ENCODE peak calls at places on chromosomes 16 and 17, in six cellular contexts. One of them, this sample, is unnamed.

GRCh38 chr16:4618645-4619418 is 4.1 kb upstream of the UBALD1 start:
- DNase-seq in CD8-positive, alpha-beta T cell: no peak
- DNase-seq in tibial nerve: no peak
- DNase-seq in IMR-90: no peak
- DNase-seq in LNCaP clone FGC: no peak
- DNase-seq in cardiac fibroblast: no peak
- DNase-seq in this sample: no peak

GRCh38 chr17:4327638-4328037 is 38.8 kb downstream of the UBE2G1 start:
- DNase-seq in IMR-90: peak; percentile 83
- DNase-seq in CD8-positive, alpha-beta T cell: no peak
- DNase-seq in LNCaP clone FGC: no peak
- DNase-seq in cardiac fibroblast: no peak
- DNase-seq in tibial nerve: no peak
- DNase-seq in this sample: peak; percentile 49

GRCh38 chr17:74212913-74213791 is at the start of gene TTYH2:
- DNase-seq in tibial nerve: peak; percentile 88
- DNase-seq in IMR-90: peak; percentile 82
- DNase-seq in LNCaP clone FGC: no peak
- DNase-seq in cardiac fibroblast: peak; percentile 92
- DNase-seq in CD8-positive, alpha-beta T cell: peak; percentile 70
- DNase-seq in this sample: peak; percentile 17

GRCh38 chr16:82412770-82413169 is 214.0 kb upstream of the CDH13 start:
- DNase-seq in IMR-90: no peak
- DNase-seq in CD8-positive, alpha-beta T cell: no peak
- DNase-seq in cardiac fibroblast: no peak
- DNase-seq in LNCaP clone FGC: no peak
- DNase-seq in tibial nerve: no peak
- DNase-seq in this sample: no peak

GRCh38 chr17:10598620-10599019 is 49.2 kb upstream of the MYH2 start:
- DNase-seq in tibial nerve: no peak
- DNase-seq in LNCaP clone FGC: no peak
- DNase-seq in CD8-positive, alpha-beta T cell: no peak
- DNase-seq in IMR-90: no peak
- DNase-seq in cardiac fibroblast: no peak
- DNase-seq in this sample: no peak

GRCh38 chr16:22346463-22346862 is 28.0 kb downstream of the CDR2 start:
- DNase-seq in tibial nerve: no peak
- DNase-seq in CD8-positive, alpha-beta T cell: no peak
- DNase-seq in LNCaP clone FGC: no peak
- DNase-seq in cardiac fibroblast: no peak
- DNase-seq in IMR-90: no peak
- DNase-seq in this sample: no peak

GRCh38 chr17:4032738-4033137 is 68.5 kb upstream of the ATP2A3 start:
- DNase-seq in IMR-90: no peak
- DNase-seq in CD8-positive, alpha-beta T cell: no peak
- DNase-seq in LNCaP clone FGC: no peak
- DNase-seq in cardiac fibroblast: no peak
- DNase-seq in tibial nerve: no peak
- DNase-seq in this sample: no peak

GRCh38 chr17:11182430-11182829 is 58.6 kb upstream of the SHISA6 start:
- DNase-seq in cardiac fibroblast: no peak
- DNase-seq in IMR-90: no peak
- DNase-seq in CD8-positive, alpha-beta T cell: no peak
- DNase-seq in LNCaP clone FGC: no peak
- DNase-seq in tibial nerve: no peak
- DNase-seq in this sample: no peak

GRCh38 chr17:63480826-63481487 is 4.1 kb downstream of the ACE start:
- DNase-seq in LNCaP clone FGC: no peak
- DNase-seq in tibial nerve: no peak
- DNase-seq in cardiac fibroblast: no peak
- DNase-seq in IMR-90: no peak
- DNase-seq in CD8-positive, alpha-beta T cell: no peak
- DNase-seq in this sample: no peak

GRCh38 chr16:66352304-66352703 is 14.2 kb upstream of the CDH5 start:
- DNase-seq in IMR-90: no peak
- DNase-seq in CD8-positive, alpha-beta T cell: no peak
- DNase-seq in tibial nerve: no peak
- DNase-seq in cardiac fibroblast: no peak
- DNase-seq in LNCaP clone FGC: no peak
- DNase-seq in this sample: no peak

GRCh38 chr16:58661199-58661830 is 23.3 kb downstream of the SLC38A7 start:
- DNase-seq in cardiac fibroblast: peak; percentile 88
- DNase-seq in tibial nerve: peak; percentile 24
- DNase-seq in IMR-90: peak; percentile 91
- DNase-seq in CD8-positive, alpha-beta T cell: no peak
- DNase-seq in LNCaP clone FGC: peak; percentile 60
- DNase-seq in this sample: peak; percentile 56

GRCh38 chr17:66200685-66201092 is 8.8 kb upstream of the CEP112 start:
- DNase-seq in IMR-90: peak; percentile 83
- DNase-seq in tibial nerve: peak; percentile 55
- DNase-seq in cardiac fibroblast: peak; percentile 90
- DNase-seq in CD8-positive, alpha-beta T cell: peak; percentile 45
- DNase-seq in LNCaP clone FGC: peak; percentile 67
- DNase-seq in this sample: peak; percentile 14

GRCh38 chr17:76371656-76372628 is 12.5 kb upstream of the SPHK1 start:
- DNase-seq in tibial nerve: no peak
- DNase-seq in cardiac fibroblast: peak; percentile 94
- DNase-seq in IMR-90: peak; percentile 100
- DNase-seq in LNCaP clone FGC: no peak
- DNase-seq in CD8-positive, alpha-beta T cell: no peak
- DNase-seq in this sample: peak; percentile 66

GRCh38 chr17:82434216-82434565 is 15.8 kb upstream of the OGFOD3 start:
- DNase-seq in tibial nerve: no peak
- DNase-seq in CD8-positive, alpha-beta T cell: no peak
- DNase-seq in cardiac fibroblast: no peak
- DNase-seq in IMR-90: no peak
- DNase-seq in LNCaP clone FGC: no peak
- DNase-seq in this sample: no peak

GRCh38 chr16:29811170-29811895 is 660 bp upstream of the PRRT2 start:
- DNase-seq in IMR-90: peak; percentile 98
- DNase-seq in tibial nerve: peak; percentile 90
- DNase-seq in cardiac fibroblast: peak; percentile 99
- DNase-seq in LNCaP clone FGC: peak; percentile 86
- DNase-seq in CD8-positive, alpha-beta T cell: peak; percentile 65
- DNase-seq in this sample: peak; percentile 89

GRCh38 chr17:81922566-81923301 is 4.8 kb upstream of the SIRT7 start:
- DNase-seq in CD8-positive, alpha-beta T cell: no peak
- DNase-seq in cardiac fibroblast: no peak
- DNase-seq in IMR-90: no peak
- DNase-seq in tibial nerve: no peak
- DNase-seq in LNCaP clone FGC: no peak
- DNase-seq in this sample: no peak

GRCh38 chr17:57589151-57590034 is 155.7 kb downstream of the CCDC182 start:
- DNase-seq in LNCaP clone FGC: no peak
- DNase-seq in CD8-positive, alpha-beta T cell: no peak
- DNase-seq in tibial nerve: no peak
- DNase-seq in IMR-90: no peak
- DNase-seq in cardiac fibroblast: no peak
- DNase-seq in this sample: no peak

GRCh38 chr16:35599429-35600165 is 2140.2 kb downstream of the TP53TG3F start:
- DNase-seq in IMR-90: no peak
- DNase-seq in tibial nerve: no peak
- DNase-seq in cardiac fibroblast: no peak
- DNase-seq in LNCaP clone FGC: no peak
- DNase-seq in CD8-positive, alpha-beta T cell: no peak
- DNase-seq in this sample: no peak

GRCh38 chr17:28968269-28968913 is 17.1 kb upstream of the PHF12 start:
- DNase-seq in tibial nerve: no peak
- DNase-seq in cardiac fibroblast: peak; percentile 40
- DNase-seq in CD8-positive, alpha-beta T cell: no peak
- DNase-seq in LNCaP clone FGC: no peak
- DNase-seq in IMR-90: no peak
- DNase-seq in this sample: no peak

GRCh38 chr16:68636818-68637217 is 8.3 kb upstream of the CDH3 start:
- DNase-seq in cardiac fibroblast: no peak
- DNase-seq in LNCaP clone FGC: no peak
- DNase-seq in IMR-90: no peak
- DNase-seq in CD8-positive, alpha-beta T cell: no peak
- DNase-seq in tibial nerve: no peak
- DNase-seq in this sample: no peak

GRCh38 chr16:15435216-15435864 is 952 bp downstream of the BMERB1 start:
- DNase-seq in tibial nerve: no peak
- DNase-seq in cardiac fibroblast: no peak
- DNase-seq in IMR-90: no peak
- DNase-seq in CD8-positive, alpha-beta T cell: no peak
- DNase-seq in LNCaP clone FGC: no peak
- DNase-seq in this sample: no peak

GRCh38 chr17:57989011-57989345 is 924 bp upstream of the VEZF1 start:
- DNase-seq in cardiac fibroblast: peak; percentile 41
- DNase-seq in CD8-positive, alpha-beta T cell: no peak
- DNase-seq in LNCaP clone FGC: no peak
- DNase-seq in IMR-90: peak; percentile 50
- DNase-seq in tibial nerve: no peak
- DNase-seq in this sample: no peak

GRCh38 chr16:75803753-75804152 is 77.5 kb upstream of the CPHXL start:
- DNase-seq in CD8-positive, alpha-beta T cell: no peak
- DNase-seq in LNCaP clone FGC: no peak
- DNase-seq in cardiac fibroblast: no peak
- DNase-seq in IMR-90: no peak
- DNase-seq in tibial nerve: no peak
- DNase-seq in this sample: no peak

GRCh38 chr17:49020609-49021008 is 23.4 kb downstream of the IGF2BP1 start:
- DNase-seq in cardiac fibroblast: no peak
- DNase-seq in IMR-90: no peak
- DNase-seq in tibial nerve: no peak
- DNase-seq in CD8-positive, alpha-beta T cell: no peak
- DNase-seq in LNCaP clone FGC: no peak
- DNase-seq in this sample: no peak
- H3K4me3 ChIP-seq in cardiac fibroblast: no peak overlapping the region
- H3K4me3 ChIP-seq in IMR-90: no peak overlapping the region
- H3K4me3 ChIP-seq in tibial nerve: no peak overlapping the region
- H3K4me3 ChIP-seq in CD8-positive, alpha-beta T cell: no peak overlapping the region
- H3K4me3 ChIP-seq in LNCaP clone FGC: no peak overlapping the region
- H3K4me3 ChIP-seq in this sample: no peak overlapping the region

DNA sequence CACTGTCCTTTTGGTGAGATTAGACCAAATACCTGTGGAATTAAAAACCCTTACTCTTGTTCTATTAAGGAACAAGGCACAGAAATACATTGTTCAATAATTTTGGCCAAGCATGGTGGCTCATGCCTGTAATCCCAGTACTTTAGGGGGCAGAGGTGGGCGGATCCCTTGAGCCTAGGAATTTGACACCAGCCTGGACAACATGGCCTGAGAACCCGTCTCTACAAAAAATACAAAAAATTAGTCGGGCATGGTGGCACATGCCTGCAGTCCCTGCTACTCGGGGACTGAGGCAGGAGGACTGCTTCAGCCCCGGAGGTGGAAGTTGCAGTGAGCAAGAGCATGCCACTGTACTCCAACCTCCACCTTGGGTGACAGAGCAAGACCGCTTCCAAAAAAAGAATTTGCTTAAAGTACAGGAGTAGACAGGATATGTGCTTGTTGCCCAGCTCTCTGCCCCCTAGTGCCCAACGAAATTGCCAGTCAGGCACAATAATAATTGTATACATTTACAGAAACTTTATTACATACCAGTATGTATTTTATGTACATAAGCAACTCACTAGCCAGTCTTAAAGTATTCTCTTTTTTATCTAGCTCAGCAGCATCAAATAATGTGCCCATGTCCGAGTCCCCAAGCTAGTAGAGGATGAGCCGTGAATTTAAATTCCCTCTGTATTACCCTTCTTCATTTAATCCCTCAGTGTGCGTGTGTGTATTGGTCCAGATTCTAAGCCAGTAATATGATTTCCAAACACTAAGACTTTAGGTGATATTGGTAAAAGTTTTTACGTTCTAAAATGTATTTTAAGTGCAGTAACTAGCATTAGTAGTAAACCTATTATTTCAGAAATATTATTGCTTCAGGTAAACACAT is 1.4 kb downstream of the THUMPD1 start:
- DNase-seq in cardiac fibroblast: peak; percentile 33
- DNase-seq in CD8-positive, alpha-beta T cell: no peak
- DNase-seq in tibial nerve: no peak
- DNase-seq in LNCaP clone FGC: no peak
- DNase-seq in IMR-90: no peak
- DNase-seq in this sample: no peak
- TF ChIP-seq CTCF in cardiac fibroblast: peak; percentile 44
- TF ChIP-seq CTCF in CD8-positive, alpha-beta T cell: peak; percentile 53
- TF ChIP-seq CTCF in tibial nerve: no peak
- TF ChIP-seq CTCF in LNCaP clone FGC: peak; percentile 66
- TF ChIP-seq CTCF in IMR-90: peak; percentile 32
- TF ChIP-seq CTCF in this sample: peak; percentile 21

GRCh38 chr17:17624776-17625175 is 33.3 kb upstream of the PEMT start:
- DNase-seq in cardiac fibroblast: no peak
- DNase-seq in CD8-positive, alpha-beta T cell: no peak
- DNase-seq in IMR-90: no peak
- DNase-seq in tibial nerve: no peak
- DNase-seq in LNCaP clone FGC: no peak
- DNase-seq in this sample: no peak

GRCh38 chr17:17626840-17627239 is 35.3 kb upstream of the PEMT start:
- DNase-seq in cardiac fibroblast: no peak
- DNase-seq in CD8-positive, alpha-beta T cell: no peak
- DNase-seq in IMR-90: no peak
- DNase-seq in tibial nerve: no peak
- DNase-seq in LNCaP clone FGC: no peak
- DNase-seq in this sample: no peak

GRCh38 chr17:17623904-17624303 is 32.4 kb upstream of the PEMT start:
- DNase-seq in IMR-90: no peak
- DNase-seq in CD8-positive, alpha-beta T cell: no peak
- DNase-seq in tibial nerve: no peak
- DNase-seq in cardiac fibroblast: no peak
- DNase-seq in LNCaP clone FGC: no peak
- DNase-seq in this sample: no peak

GRCh38 chr17:17626151-17626805 is 34.8 kb upstream of the PEMT start:
- DNase-seq in cardiac fibroblast: no peak
- DNase-seq in IMR-90: no peak
- DNase-seq in LNCaP clone FGC: no peak
- DNase-seq in tibial nerve: no peak
- DNase-seq in CD8-positive, alpha-beta T cell: no peak
- DNase-seq in this sample: no peak

DNA sequence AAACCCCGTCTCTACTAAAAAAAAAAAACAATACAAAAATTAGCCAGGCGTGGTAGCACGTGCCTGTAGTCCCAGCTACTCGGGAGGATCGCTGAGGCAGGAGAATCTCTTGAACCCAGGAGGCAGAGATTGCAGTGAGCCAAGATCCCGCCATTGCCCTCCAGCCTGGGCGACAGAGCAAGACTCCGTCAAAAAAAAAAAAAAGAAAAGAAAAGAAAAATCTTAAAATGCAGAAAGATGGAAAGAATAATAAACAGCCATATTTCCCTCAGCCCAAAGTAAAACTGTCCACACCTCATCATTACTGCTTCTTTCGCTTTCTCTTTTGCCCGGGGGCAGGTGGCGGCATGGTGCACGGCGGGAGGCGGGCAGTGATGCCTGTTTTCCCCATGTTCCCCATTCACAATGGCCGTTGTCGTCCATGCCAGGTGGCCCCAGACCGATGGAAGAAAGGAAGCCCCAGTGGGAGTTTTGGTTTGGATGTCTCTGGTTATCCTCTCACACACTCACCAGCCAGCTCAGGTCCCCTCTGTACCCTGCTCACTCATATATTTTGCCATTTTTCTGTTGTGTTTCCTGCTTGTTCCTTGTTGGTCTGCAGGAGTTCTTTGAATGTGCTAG is 37.0 kb upstream of the PEMT start:
- DNase-seq in IMR-90: no peak
- DNase-seq in tibial nerve: no peak
- DNase-seq in LNCaP clone FGC: no peak
- DNase-seq in CD8-positive, alpha-beta T cell: no peak
- DNase-seq in cardiac fibroblast: no peak
- DNase-seq in this sample: no peak
- H3K4me3 ChIP-seq in IMR-90: no peak overlapping the region
- H3K4me3 ChIP-seq in tibial nerve: no peak overlapping the region
- H3K4me3 ChIP-seq in LNCaP clone FGC: no peak overlapping the region
- H3K4me3 ChIP-seq in CD8-positive, alpha-beta T cell: peak overlapping the region; percentile 42
- H3K4me3 ChIP-seq in cardiac fibroblast: no peak overlapping the region
- H3K4me3 ChIP-seq in this sample: no peak overlapping the region

GRCh38 chr17:2777242-2777867 is 18.9 kb upstream of the RAP1GAP2 start:
- DNase-seq in cardiac fibroblast: no peak
- DNase-seq in tibial nerve: no peak
- DNase-seq in LNCaP clone FGC: no peak
- DNase-seq in IMR-90: no peak
- DNase-seq in CD8-positive, alpha-beta T cell: no peak
- DNase-seq in this sample: no peak
- TF ChIP-seq CTCF in cardiac fibroblast: no peak
- TF ChIP-seq CTCF in tibial nerve: no peak
- TF ChIP-seq CTCF in LNCaP clone FGC: no peak
- TF ChIP-seq CTCF in IMR-90: no peak
- TF ChIP-seq CTCF in CD8-positive, alpha-beta T cell: no peak
- TF ChIP-seq CTCF in this sample: no peak

This sample was measured in AG04449.